ENCODE peak calls at places on chromosome 9, in six cellular contexts. E is H1, O is neuronal stem cell, F is H9, Z is mesendoderm, L is mesenchymal stem cell. Y is an unnamed sample.

GRCh38 chr9:136058801-136059302 is 36.2 kb downstream of the NACC2 start:
- DNase-seq in Z (no peak), E (no peak), L (no peak), F (no peak), O (no peak), Y (no peak)

GRCh38 chr9:18999173-18999785 is 33.7 kb downstream of the SAXO1 start:
- DNase-seq in O (no peak), E (no peak), L (no peak), Z (no peak), F (no peak), Y (no peak)

GRCh38 chr9:36625006-36625600 is 52.4 kb downstream of the MELK start:
- DNase-seq in F (no peak), L (peak), E (no peak), Z (no peak), O (no peak), Y (peak)

GRCh38 chr9:8826281-8826680 is 1026.7 kb upstream of the DMAC1 start:
- DNase-seq in Z (no peak), F (no peak), L (no peak), E (no peak), O (no peak), Y (no peak)

GRCh38 chr9:135201711-135202110 is 114.2 kb downstream of the OLFM1 start:
- DNase-seq in O (no peak), Z (no peak), E (no peak), L (no peak), F (no peak), Y (no peak)

GRCh38 chr9:115691686-115692085 is 461.9 kb upstream of the PAPPA start:
- DNase-seq in E (no peak), Z (peak), F (no peak), O (no peak), L (peak), Y (peak)

GRCh38 chr9:136996361-136997281 is at the start of gene CLIC3:
- DNase-seq in L (peak), O (no peak), Z (peak), E (peak), F (peak), Y (no peak)

GRCh38 chr9:133370680-133371079 is 5.2 kb downstream of the SURF4 start:
- DNase-seq in O (no peak), Z (no peak), L (no peak), F (no peak), E (no peak), Y (no peak)

GRCh38 chr9:89739531-89740315 is 134.9 kb downstream of the GADD45G start:
- DNase-seq in Z (no peak), E (no peak), F (no peak), L (no peak), O (no peak), Y (no peak)

GRCh38 chr9:2723666-2724065 is 6.4 kb downstream of the KCNV2 start:
- DNase-seq in O (no peak), F (no peak), E (no peak), Z (no peak), L (no peak), Y (no peak)

GRCh38 chr9:101269596-101270324 is 115.0 kb downstream of the BAAT start:
- DNase-seq in F (peak), L (no peak), O (no peak), E (no peak), Z (no peak), Y (no peak)

GRCh38 chr9:76373173-76373771 is 21.0 kb downstream of the RFK start:
- DNase-seq in F (no peak), O (no peak), E (no peak), Z (no peak), L (peak), Y (peak)

GRCh38 chr9:105608685-105609598 is 51.0 kb downstream of the FKTN start:
- DNase-seq in E (no peak), Z (peak), L (peak), F (no peak), O (peak), Y (peak)

GRCh38 chr9:22395585-22396205 is 50.9 kb upstream of the DMRTA1 start:
- DNase-seq in E (no peak), F (no peak), Z (no peak), O (no peak), L (peak), Y (peak)

GRCh38 chr9:132742821-132743311 is 72.6 kb downstream of the GTF3C4 start:
- DNase-seq in F (peak), O (no peak), E (no peak), L (no peak), Z (no peak), Y (no peak)

GRCh38 chr9:88992556-88992955 is 1.3 kb downstream of the S1PR3 start:
- DNase-seq in O (no peak), L (peak), E (peak), F (no peak), Z (no peak), Y (no peak)

GRCh38 chr9:71681104-71681707 is 87.1 kb downstream of the CEMIP2 start:
- DNase-seq in L (peak), Z (no peak), O (no peak), F (no peak), E (no peak), Y (peak)

GRCh38 chr9:5838884-5839571 is 6.1 kb upstream of the ERMP1 start:
- DNase-seq in O (no peak), Z (peak), E (no peak), F (peak), L (peak), Y (peak)

GRCh38 chr9:32220750-32221149 is 163.7 kb upstream of the ACO1 start:
- DNase-seq in F (no peak), L (no peak), O (no peak), Z (no peak), E (no peak), Y (no peak)

GRCh38 chr9:94173632-94174031 is 85.5 kb upstream of the ZNF169 start:
- DNase-seq in F (no peak), E (no peak), L (no peak), Z (no peak), O (no peak), Y (no peak)

GRCh38 chr9:83322438-83322837 is 215.8 kb downstream of the FRMD3 start:
- DNase-seq in O (no peak), L (no peak), Z (peak), E (no peak), F (no peak), Y (no peak)

GRCh38 chr9:123669355-123669754 is 260.6 kb downstream of the DENND1A start:
- DNase-seq in O (peak), Z (no peak), E (no peak), L (no peak), F (no peak), Y (no peak)

GRCh38 chr9:113456235-113456634 is 7.3 kb upstream of the RGS3 start:
- DNase-seq in F (no peak), Z (peak), O (no peak), E (no peak), L (peak), Y (peak)

GRCh38 chr9:128163523-128164331 is 3.7 kb downstream of the BBLN start:
- DNase-seq in E (no peak), F (no peak), L (no peak), Z (no peak), O (no peak), Y (no peak)

GRCh38 chr9:89418882-89419641 is 78.9 kb downstream of the SEMA4D start:
- DNase-seq in E (no peak), O (no peak), L (no peak), Z (no peak), F (no peak), Y (no peak)

GRCh38 chr9:90999425-91000397 is 198.1 kb downstream of the SYK start:
- DNase-seq in O (no peak), F (no peak), E (no peak), Z (no peak), L (no peak), Y (peak)

GRCh38 chr9:34375901-34376595 is 650 bp downstream of the MYORG start:
- DNase-seq in Z (peak), F (peak), L (peak), O (peak), E (no peak), Y (no peak)

GRCh38 chr9:19231126-19232035 is 888 bp downstream of the DENND4C start:
- DNase-seq in F (no peak), Z (peak), O (peak), E (no peak), L (peak), Y (peak)

GRCh38 chr9:79759460-79759859 is 187.7 kb downstream of the TLE4 start:
- DNase-seq in Z (no peak), F (no peak), E (no peak), O (no peak), L (no peak), Y (no peak)

GRCh38 chr9:96436456-96437126 is 13.4 kb upstream of the HABP4 start:
- DNase-seq in E (no peak), L (no peak), Z (no peak), F (no peak), O (no peak), Y (no peak)

GRCh38 chr9:37911271-37911681 is 7.3 kb upstream of the SLC25A51 start:
- DNase-seq in O (no peak), L (no peak), F (no peak), Z (no peak), E (no peak), Y (peak)

GRCh38 chr9:26695010-26695601 is 197.5 kb downstream of the CAAP1 start:
- DNase-seq in L (no peak), Z (no peak), F (no peak), E (no peak), O (no peak), Y (no peak)

GRCh38 chr9:132622144-132622543 is 39.7 kb downstream of the BARHL1 start:
- DNase-seq in L (peak), F (no peak), E (no peak), Z (no peak), O (no peak), Y (peak)

GRCh38 chr9:9998491-9999287 is 614.1 kb downstream of the PTPRD start:
- DNase-seq in Z (peak), L (peak), F (no peak), O (peak), E (no peak), Y (no peak)

GRCh38 chr9:134371731-134372130 is 45.5 kb downstream of the RXRA start:
- DNase-seq in F (no peak), Z (no peak), E (no peak), O (no peak), L (no peak), Y (no peak)

GRCh38 chr9:17075758-17076485 is 58.9 kb upstream of the CNTLN start:
- DNase-seq in Z (peak), L (no peak), E (no peak), O (no peak), F (no peak), Y (no peak)

GRCh38 chr9:90950600-90950999 is 149.0 kb downstream of the SYK start:
- DNase-seq in O (no peak), E (no peak), Z (no peak), F (no peak), L (peak), Y (no peak)

GRCh38 chr9:87725900-87726709 is at the start of gene CTSL:
- DNase-seq in F (peak), L (peak), Z (peak), E (peak), O (peak), Y (peak)

DNA sequence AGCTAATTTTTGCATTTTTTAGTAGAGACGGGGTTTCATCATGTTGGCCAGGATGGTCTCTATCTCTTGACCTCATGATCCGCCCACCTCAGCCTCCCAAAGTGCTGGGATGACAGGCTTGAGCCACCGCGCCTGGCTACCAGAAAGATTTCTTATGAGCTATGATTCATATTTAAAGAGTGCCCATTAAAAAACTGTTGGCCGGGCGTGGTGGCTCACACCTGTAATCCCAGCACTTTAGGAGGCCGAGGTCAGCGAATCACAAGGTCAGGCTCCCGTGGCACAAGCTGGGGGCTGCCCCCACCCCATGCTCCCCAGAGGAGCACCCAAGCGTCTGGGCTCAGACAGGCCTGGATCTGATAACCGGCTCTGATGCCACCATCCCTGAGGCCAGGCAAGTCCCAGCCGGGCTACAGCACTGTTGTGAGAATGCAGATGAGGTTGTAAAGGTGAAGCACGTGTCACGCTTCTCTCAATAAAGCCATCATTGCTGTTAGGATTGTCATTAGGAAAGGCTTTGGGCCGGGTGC is 13.9 kb downstream of the QRFP start:
- DNase-seq in E (no peak), F (no peak), Z (no peak), O (no peak), L (no peak), Y (no peak)
- H2BK15ac ChIP-seq in E (no peak), F (no peak), Z (no peak), O (no peak), L (no peak), Y (no peak)

DNA sequence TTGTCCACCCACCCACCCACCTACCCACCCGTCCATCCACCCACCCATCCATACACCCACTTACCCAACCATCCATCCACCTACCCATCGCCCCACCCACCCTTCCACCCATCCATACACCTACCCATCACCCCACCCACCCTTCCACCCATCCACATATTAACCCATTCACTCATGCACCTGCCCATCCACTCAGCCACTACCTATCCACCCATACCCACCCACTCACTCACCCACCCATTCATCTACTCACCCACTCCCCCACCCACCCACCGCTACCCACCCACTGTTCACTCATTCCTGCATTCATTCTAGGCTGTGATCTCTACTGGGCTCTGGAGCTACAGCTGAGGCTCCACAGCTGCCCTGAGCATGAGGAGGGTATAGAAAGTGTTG is 117.5 kb upstream of the LMX1B start:
- DNase-seq in Z (no peak), F (no peak), L (no peak), O (no peak), E (no peak), Y (no peak)
- H2BK15ac ChIP-seq in Z (no peak), F (no peak), L (no peak), O (no peak), E (no peak), Y (no peak)

DNA sequence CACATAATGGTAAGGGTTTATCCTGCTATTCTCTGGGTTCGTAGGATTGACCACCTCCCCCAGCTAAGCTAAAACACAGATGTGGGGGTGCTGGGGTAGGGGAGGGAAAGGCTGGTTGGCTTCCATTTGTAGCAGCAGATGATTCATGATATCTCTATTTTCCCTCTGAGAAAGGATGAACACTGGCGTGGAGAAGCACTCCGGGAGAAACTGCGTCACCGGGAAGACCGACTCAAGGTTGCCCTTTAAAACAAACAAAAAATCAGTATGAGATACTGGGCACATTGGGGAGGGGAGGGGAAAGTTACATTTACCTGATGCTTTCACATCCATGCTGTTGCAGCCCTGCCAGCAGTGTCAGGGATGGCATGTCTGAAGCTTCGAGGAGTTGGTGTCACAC is 28.2 kb downstream of the RAB14 start:
- DNase-seq in O (no peak), Z (no peak), E (no peak), L (no peak), F (no peak), Y (peak)
- H2BK15ac ChIP-seq in O (no peak), Z (no peak), E (no peak), L (no peak), F (no peak), Y (no peak)

GRCh38 chr9:121815556-121816448 is 164.4 kb downstream of the DAB2IP start:
- DNase-seq in E (no peak), O (no peak), F (no peak), L (no peak), Z (no peak), Y (no peak)
- H2BK15ac ChIP-seq in E (no peak), O (no peak), F (no peak), L (no peak), Z (no peak), Y (no peak)

Y was measured in IMR-90.